ENCODE peak calls at places on chromosomes 11 and 22, in eight cellular contexts. U is ACHN; N is T-helper 1 cell; V is stimulated activated CD4-positive, alpha-beta T cell treated with anti-CD3 and anti-CD28 coated beads, TNF-alpha, amount 100 ng/mL, for 4 hours; M is NCI-H524 treated with DMSO at 0.1 percent for 48 hours; W is omental fat pad; E is CD8-positive, alpha-beta T cell; Y is kidney tubule cell. B is an unnamed sample.

GRCh38 chr22:31118046-31118820 is 4.5 kb upstream of the INPP5J start:
- DNase-seq in U (no peak), N (no peak), V (no peak), M (no peak), W (no peak), E (no peak), Y (no peak), B (no peak)

GRCh38 chr11:67545280-67545679 is 22.0 kb upstream of the CABP2 start:
- DNase-seq in U (peak; percentile 36), N (no peak), V (no peak), M (no peak), W (no peak), E (no peak), Y (peak; percentile 78), B (peak; percentile 27)

GRCh38 chr11:112453601-112454577 is 193.2 kb upstream of the PLET1 start:
- DNase-seq in U (peak; percentile 42), N (no peak), V (no peak), M (no peak), W (no peak), E (no peak), Y (peak; percentile 44), B (peak; percentile 77)

GRCh38 chr22:24694971-24695928 is 79.3 kb downstream of the PIWIL3 start:
- DNase-seq in U (no peak), N (no peak), V (no peak), M (no peak), W (no peak), E (no peak), Y (no peak), B (no peak)

GRCh38 chr11:60866911-60867870 is at the start of gene ZP1:
- DNase-seq in U (no peak), N (no peak), V (no peak), M (no peak), W (no peak), E (no peak), Y (peak; percentile 47), B (no peak)

GRCh38 chr22:50674606-50675552 is 2.3 kb downstream of the SHANK3 start:
- DNase-seq in U (peak; percentile 19), N (no peak), V (no peak), M (no peak), W (no peak), E (no peak), Y (peak; percentile 82), B (peak; percentile 20)

GRCh38 chr11:93585758-93586157 is 42.6 kb upstream of the SMCO4 start:
- DNase-seq in U (no peak), N (no peak), V (no peak), M (no peak), W (no peak), E (no peak), Y (peak; percentile 76), B (no peak)

GRCh38 chr11:12668166-12668565 is 6.1 kb upstream of the TEAD1 start:
- DNase-seq in U (no peak), N (no peak), V (no peak), M (no peak), W (no peak), E (no peak), Y (no peak), B (no peak)

GRCh38 chr11:103929168-103929903 is 107.1 kb upstream of the DDI1 start:
- DNase-seq in U (no peak), N (no peak), V (no peak), M (no peak), W (no peak), E (no peak), Y (no peak), B (no peak)

GRCh38 chr11:47615249-47615648 is 21.0 kb upstream of the C1QTNF4 start:
- DNase-seq in U (no peak), N (no peak), V (no peak), M (no peak), W (no peak), E (no peak), Y (no peak), B (no peak)

GRCh38 chr22:41596776-41597634 is 7.4 kb upstream of the PMM1 start:
- DNase-seq in U (peak; percentile 59), N (no peak), V (no peak), M (no peak), W (no peak), E (peak; percentile 36), Y (peak; percentile 53), B (peak; percentile 76)

GRCh38 chr11:11937433-11937832 is 71.0 kb downstream of the DKK3 start:
- DNase-seq in U (no peak), N (no peak), V (no peak), M (no peak), W (no peak), E (no peak), Y (no peak), B (no peak)

GRCh38 chr11:35605691-35606090 is 12.6 kb upstream of the FJX1 start:
- DNase-seq in U (no peak), N (no peak), V (no peak), M (no peak), W (no peak), E (no peak), Y (no peak), B (no peak)

GRCh38 chr11:12640926-12641849 is 33.0 kb upstream of the TEAD1 start:
- DNase-seq in U (no peak), N (no peak), V (no peak), M (no peak), W (no peak), E (no peak), Y (no peak), B (no peak)

GRCh38 chr11:3853935-3854659 is 1.4 kb upstream of the STIM1 start:
- DNase-seq in U (no peak), N (peak; percentile 53), V (peak; percentile 46), M (no peak), W (no peak), E (peak; percentile 87), Y (no peak), B (peak; percentile 26)

GRCh38 chr11:39365809-39366436 is 2093.5 kb downstream of the LRRC4C start:
- DNase-seq in U (peak; percentile 43), N (no peak), V (no peak), M (no peak), W (no peak), E (no peak), Y (peak; percentile 55), B (peak; percentile 26)

GRCh38 chr11:122394326-122394725 is 261.2 kb upstream of the UBASH3B start:
- DNase-seq in U (no peak), N (no peak), V (no peak), M (no peak), W (no peak), E (no peak), Y (no peak), B (no peak)

GRCh38 chr11:117985953-117986887 is at the start of gene IL10RA:
- DNase-seq in U (peak; percentile 80), N (peak; percentile 82), V (peak; percentile 65), M (no peak), W (peak; percentile 54), E (peak; percentile 78), Y (peak; percentile 84), B (peak; percentile 69)

GRCh38 chr22:39520874-39521857 is 804 bp downstream of the ATF4 start:
- DNase-seq in U (peak; percentile 60), N (peak; percentile 54), V (peak; percentile 71), M (no peak), W (no peak), E (peak; percentile 63), Y (peak; percentile 82), B (peak; percentile 52)

GRCh38 chr11:821513-822371 is 3.0 kb downstream of the PNPLA2 start:
- DNase-seq in U (no peak), N (no peak), V (no peak), M (no peak), W (no peak), E (no peak), Y (no peak), B (no peak)

GRCh38 chr11:35367491-35367890 is 51.9 kb downstream of the SLC1A2 start:
- DNase-seq in U (no peak), N (no peak), V (no peak), M (no peak), W (no peak), E (no peak), Y (peak; percentile 20), B (no peak)

GRCh38 chr11:63767415-63768231 is 952 bp downstream of the ZFTA start:
- DNase-seq in U (peak; percentile 57), N (no peak), V (peak; percentile 14), M (no peak), W (no peak), E (peak; percentile 34), Y (peak; percentile 76), B (peak; percentile 75)

GRCh38 chr11:64534950-64535349 is 56.1 kb upstream of the SLC22A12 start:
- DNase-seq in U (no peak), N (no peak), V (no peak), M (no peak), W (no peak), E (no peak), Y (no peak), B (no peak)

GRCh38 chr11:33622806-33623205 is 77.8 kb downstream of the C11orf91 start:
- DNase-seq in U (no peak), N (no peak), V (no peak), M (no peak), W (no peak), E (no peak), Y (no peak), B (no peak)

GRCh38 chr11:59426361-59427067 is at the start of gene OR5A2:
- DNase-seq in U (no peak), N (no peak), V (no peak), M (no peak), W (no peak), E (no peak), Y (no peak), B (no peak)

GRCh38 chr11:11843233-11843632 is 1.5 kb downstream of the USP47 start:
- DNase-seq in U (peak; percentile 44), N (no peak), V (no peak), M (no peak), W (no peak), E (peak; percentile 19), Y (peak; percentile 63), B (peak; percentile 54)

B was measured in HT-29.